ENCODE peak calls at places on chromosome 1, in seven cellular contexts. N is mammary epithelial cell, K is Calu3, I is AG10803, C is astrocyte of the spinal cord, F is suprapubic skin, Q is thoracic aorta. A is an unnamed sample.

GRCh38 chr1:247681288-247681897 is 1.9 kb upstream of the OR13G1 start:
- DNase-seq in N (peak), K (peak), I (peak), C (peak), F (peak), Q (no peak), A (peak)

GRCh38 chr1:155940531-155940992 is 876 bp upstream of the RXFP4 start:
- DNase-seq in N (peak), K (peak), I (peak), C (peak), F (no peak), Q (no peak), A (no peak)

GRCh38 chr1:226526801-226527595 is 21.6 kb upstream of the STUM start:
- DNase-seq in N (no peak), K (no peak), I (no peak), C (no peak), F (no peak), Q (no peak), A (no peak)

GRCh38 chr1:236098267-236098666 is 33.4 kb upstream of the NID1 start:
- DNase-seq in N (no peak), K (no peak), I (no peak), C (no peak), F (no peak), Q (no peak), A (no peak)

GRCh38 chr1:34162852-34163766 is 1.9 kb downstream of the CSMD2 start:
- DNase-seq in N (peak), K (peak), I (peak), C (peak), F (no peak), Q (peak), A (no peak)

GRCh38 chr1:46403916-46404315 is 9.8 kb downstream of the FAAH start:
- DNase-seq in N (no peak), K (no peak), I (no peak), C (no peak), F (no peak), Q (no peak), A (no peak)

GRCh38 chr1:84339503-84339902 is 38.0 kb downstream of the SAMD13 start:
- DNase-seq in N (peak), K (no peak), I (peak), C (peak), F (no peak), Q (no peak), A (no peak)

GRCh38 chr1:64087768-64088167 is 115.7 kb upstream of the UBE2U start:
- DNase-seq in N (peak), K (no peak), I (peak), C (peak), F (no peak), Q (no peak), A (no peak)

GRCh38 chr1:219790834-219791615 is 137.3 kb downstream of the SLC30A10 start:
- DNase-seq in N (no peak), K (no peak), I (peak), C (peak), F (no peak), Q (no peak), A (no peak)

GRCh38 chr1:201859424-201859823 is 29.3 kb upstream of the SHISA4 start:
- DNase-seq in N (no peak), K (no peak), I (no peak), C (no peak), F (no peak), Q (no peak), A (no peak)

GRCh38 chr1:14698206-14698605 is 99.7 kb downstream of the KAZN start:
- DNase-seq in N (no peak), K (no peak), I (no peak), C (no peak), F (no peak), Q (no peak), A (no peak)

GRCh38 chr1:41314781-41315481 is 46.3 kb upstream of the FOXO6 start:
- DNase-seq in N (no peak), K (no peak), I (no peak), C (no peak), F (no peak), Q (no peak), A (no peak)

GRCh38 chr1:150551049-150551783 is 2.0 kb downstream of the ADAMTSL4 start:
- DNase-seq in N (no peak), K (no peak), I (no peak), C (no peak), F (no peak), Q (no peak), A (no peak)

GRCh38 chr1:86516366-86516765 is 30.5 kb upstream of the CLCA4 start:
- DNase-seq in N (no peak), K (no peak), I (no peak), C (no peak), F (no peak), Q (no peak), A (no peak)

GRCh38 chr1:115336741-115337140 is 1.3 kb downstream of the NGF start:
- DNase-seq in N (no peak), K (no peak), I (no peak), C (no peak), F (no peak), Q (no peak), A (no peak)

GRCh38 chr1:36109041-36109679 is 15.9 kb downstream of the COL8A2 start:
- DNase-seq in N (peak), K (peak), I (peak), C (peak), F (no peak), Q (no peak), A (no peak)

GRCh38 chr1:15245593-15246325 is 1.3 kb upstream of the FHAD1 start:
- DNase-seq in N (peak), K (no peak), I (peak), C (no peak), F (no peak), Q (no peak), A (peak)

GRCh38 chr1:74328851-74329250 is 93.7 kb downstream of the TNNI3K start:
- DNase-seq in N (no peak), K (no peak), I (no peak), C (no peak), F (no peak), Q (no peak), A (no peak)

GRCh38 chr1:156652131-156652991 is 10.4 kb downstream of the BCAN start:
- DNase-seq in N (peak), K (no peak), I (peak), C (no peak), F (no peak), Q (no peak), A (no peak)

GRCh38 chr1:116374340-116375164 is 1.5 kb downstream of the ATP1A1 start:
- DNase-seq in N (peak), K (no peak), I (no peak), C (no peak), F (no peak), Q (no peak), A (no peak)

GRCh38 chr1:116372186-116372585 is 858 bp upstream of the ATP1A1 start:
- DNase-seq in N (no peak), K (no peak), I (no peak), C (no peak), F (no peak), Q (no peak), A (no peak)

GRCh38 chr1:116373451-116374339 is 651 bp downstream of the ATP1A1 start:
- DNase-seq in N (peak), K (peak), I (peak), C (peak), F (peak), Q (peak), A (peak)

GRCh38 chr1:116375165-116375883 is 2.3 kb downstream of the ATP1A1 start:
- DNase-seq in N (peak), K (no peak), I (no peak), C (no peak), F (no peak), Q (no peak), A (no peak)

DNA sequence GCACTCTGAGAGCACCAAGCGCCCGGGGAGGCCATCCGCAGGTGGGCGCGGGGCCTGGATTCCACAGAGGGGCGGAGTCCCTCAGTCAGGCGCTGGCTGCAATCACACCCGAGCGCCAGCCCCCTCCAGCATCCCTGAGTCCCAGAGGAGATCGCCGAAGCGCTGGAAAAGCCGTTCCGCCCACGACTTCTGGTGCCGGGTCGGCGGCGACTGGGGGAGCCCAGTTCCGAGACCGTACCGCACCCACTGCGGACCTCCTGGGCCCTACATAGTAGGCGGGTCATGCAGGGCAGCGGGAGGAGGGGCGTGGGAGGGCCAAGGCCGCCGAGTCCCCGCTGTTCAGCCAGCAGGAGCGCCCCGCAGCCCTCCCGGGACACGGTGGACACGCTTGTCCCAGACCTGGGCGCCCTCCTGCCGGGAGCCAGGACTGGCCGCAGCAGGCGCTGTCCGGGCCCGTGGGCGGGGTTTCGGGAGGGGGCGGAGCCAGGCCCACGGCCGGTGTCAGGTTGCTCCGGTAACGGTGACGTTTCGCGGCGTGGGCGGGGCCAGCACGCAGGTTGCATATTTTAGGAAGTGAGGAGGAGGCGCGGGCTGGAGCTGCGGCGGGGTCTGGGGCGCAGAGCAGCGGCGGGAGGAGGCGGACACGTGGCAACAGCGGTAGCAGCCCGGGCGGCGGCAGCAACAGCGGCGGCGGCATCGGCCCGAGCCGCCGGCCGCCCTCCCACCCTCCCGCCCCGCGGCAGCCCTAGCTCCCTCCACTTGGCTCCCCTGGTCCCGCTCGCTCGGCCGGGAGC is at the start of gene ATP1A1:
- DNase-seq in N (peak), K (peak), I (peak), C (peak), F (peak), Q (peak), A (peak)
- TF ChIP-seq CTCF in N (no peak), K (no peak), I (no peak), C (no peak), F (no peak), Q (no peak), A (no peak)

DNA sequence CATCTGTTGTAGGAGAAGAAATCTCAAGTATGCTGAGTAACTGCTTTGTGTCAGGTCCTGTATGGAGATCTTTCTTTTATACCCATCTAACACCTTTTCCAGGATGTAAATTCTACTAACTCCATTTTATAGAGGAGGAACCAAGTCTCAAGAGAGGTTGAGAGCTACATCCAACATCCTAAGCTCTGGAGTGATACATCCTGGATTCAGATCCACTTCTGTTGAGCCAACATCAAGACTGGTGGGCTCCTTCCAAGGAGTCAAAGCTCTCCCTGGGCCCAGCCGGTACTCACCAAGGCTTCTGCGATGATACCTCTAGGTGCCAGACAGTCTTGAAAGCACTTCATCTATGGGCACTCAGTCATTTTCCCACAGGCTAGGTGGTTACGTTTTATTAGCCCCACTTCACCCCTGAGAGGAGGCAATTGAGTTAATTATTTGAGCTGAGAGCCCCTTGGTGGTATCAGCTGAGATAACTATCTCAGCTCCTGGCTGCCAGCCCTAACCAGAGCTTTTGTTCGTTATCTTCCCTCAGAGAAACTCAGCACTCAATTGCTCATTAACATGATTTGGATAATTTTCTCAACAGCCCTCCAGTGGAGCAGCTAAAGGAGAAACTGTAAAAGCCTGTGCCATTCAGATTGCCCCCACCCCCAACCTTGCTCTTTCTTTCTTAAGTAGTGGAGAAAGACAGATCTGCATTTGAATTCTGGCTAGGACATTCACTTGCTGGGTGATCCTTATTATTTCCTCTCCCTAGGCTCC is 219.0 kb upstream of the FGGY start:
- DNase-seq in N (no peak), K (no peak), I (no peak), C (no peak), F (no peak), Q (no peak), A (no peak)
- TF ChIP-seq CTCF in N (no peak), K (no peak), I (no peak), C (no peak), F (no peak), Q (no peak), A (no peak)

GRCh38 chr1:161913482-161914140 is 110.1 kb downstream of the OLFML2B start:
- DNase-seq in N (peak), K (no peak), I (peak), C (peak), F (no peak), Q (no peak), A (no peak)
- TF ChIP-seq CTCF in N (no peak), K (no peak), I (no peak), C (no peak), F (no peak), Q (no peak), A (no peak)

DNA sequence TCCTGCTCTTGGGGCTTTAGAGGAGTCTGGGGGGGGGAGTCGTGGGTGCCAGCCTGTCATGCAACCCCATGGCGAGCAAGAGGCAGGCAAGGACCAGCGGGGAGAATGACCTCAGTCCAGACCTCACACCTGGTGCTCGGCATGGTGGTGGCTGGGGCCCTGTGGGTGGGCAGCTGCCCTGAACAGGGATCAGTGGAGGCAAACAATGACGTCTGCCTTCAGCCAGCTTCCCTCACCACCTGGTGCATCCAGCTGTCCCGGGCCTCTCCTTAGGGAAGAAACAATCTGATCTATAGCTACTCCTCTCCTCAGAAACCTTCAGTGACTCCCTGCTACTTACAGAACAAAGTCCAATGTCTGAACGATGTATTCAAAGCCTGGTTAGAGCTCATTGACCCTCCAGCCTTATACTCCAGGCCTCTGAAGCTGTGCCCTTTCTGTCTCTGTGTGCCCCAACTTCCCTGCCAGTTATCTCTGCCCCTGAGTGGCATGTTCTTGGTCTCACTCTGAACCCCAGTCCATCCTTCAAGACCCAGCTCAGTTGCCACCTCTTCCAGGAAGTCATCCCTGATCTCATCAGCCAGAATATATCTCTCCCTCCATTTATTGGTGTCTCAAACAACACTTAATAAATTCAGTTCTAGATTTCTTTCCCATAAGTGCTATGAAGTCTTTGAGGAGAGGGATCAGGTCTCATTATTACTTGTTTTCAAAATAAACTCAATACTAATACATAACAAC is 6.6 kb downstream of the PADI2 start:
- DNase-seq in N (no peak), K (no peak), I (no peak), C (no peak), F (no peak), Q (no peak), A (no peak)
- TF ChIP-seq CTCF in N (no peak), K (no peak), I (no peak), C (no peak), F (no peak), Q (no peak), A (no peak)

GRCh38 chr1:61270107-61270506 is 187.7 kb downstream of the NFIA start:
- DNase-seq in N (no peak), K (no peak), I (no peak), C (no peak), F (no peak), Q (no peak), A (no peak)

GRCh38 chr1:61268546-61269243 is 186.3 kb downstream of the NFIA start:
- DNase-seq in N (no peak), K (no peak), I (no peak), C (no peak), F (no peak), Q (no peak), A (no peak)

GRCh38 chr1:61271412-61271789 is 189.0 kb downstream of the NFIA start:
- DNase-seq in N (no peak), K (no peak), I (no peak), C (no peak), F (no peak), Q (no peak), A (no peak)

GRCh38 chr1:61269648-61270047 is 187.3 kb downstream of the NFIA start:
- DNase-seq in N (no peak), K (no peak), I (no peak), C (no peak), F (no peak), Q (no peak), A (no peak)

GRCh38 chr1:61270761-61271411 is 188.5 kb downstream of the NFIA start:
- DNase-seq in N (no peak), K (no peak), I (no peak), C (no peak), F (no peak), Q (no peak), A (no peak)
- TF ChIP-seq CTCF in N (no peak), K (no peak), I (no peak), C (no peak), F (no peak), Q (no peak), A (no peak)

DNA sequence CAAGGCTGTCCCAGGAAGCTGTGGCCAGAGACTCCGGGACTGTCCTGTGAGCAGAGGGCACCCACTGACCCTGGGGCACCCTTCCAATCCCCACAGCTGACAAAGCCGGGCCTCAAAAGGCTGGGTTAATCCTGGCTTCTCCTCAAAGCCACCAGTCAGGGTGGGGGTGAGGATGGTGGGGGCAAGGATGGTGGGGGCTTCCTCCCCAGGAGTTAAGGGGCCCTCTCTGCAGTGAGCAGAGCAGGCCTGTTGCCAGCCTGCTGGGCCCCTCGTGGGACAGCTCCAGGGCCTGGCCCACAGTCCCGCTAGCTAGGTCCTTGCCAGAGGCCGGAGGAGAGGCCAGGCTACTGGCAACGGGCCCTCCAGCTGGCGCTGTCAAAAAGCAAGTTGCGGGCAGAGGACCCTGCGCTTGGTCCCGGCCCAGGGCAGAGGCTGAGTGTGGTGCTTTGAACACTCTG is 37.9 kb upstream of the CCDC27 start:
- DNase-seq in N (no peak), K (no peak), I (no peak), C (no peak), F (no peak), Q (no peak), A (no peak)
- TF ChIP-seq CTCF in N (no peak), K (no peak), I (no peak), C (no peak), F (no peak), Q (no peak), A (no peak)

A was measured in CD14-positive monocyte.